ENCODE peak calls at places on chromosome 19, in seven cellular contexts. V is neural crest cell, G is ascending aorta, I is BJ, P is GM13977, N is coronary artery, H is lower leg skin. L is an unnamed sample.

GRCh38 chr19:38617764-38618589 is at the start of gene MAP4K1:
- DNase-seq in V (no peak), G (no peak), P (peak), H (no peak), I (no peak), N (no peak), L (no peak)

GRCh38 chr19:4032436-4032835 is 24.9 kb downstream of the PIAS4 start:
- DNase-seq in N (no peak), H (no peak), G (no peak), I (no peak), V (no peak), P (no peak), L (no peak)

GRCh38 chr19:17337675-17338439 is 504 bp downstream of the GTPBP3 start:
- DNase-seq in G (no peak), H (no peak), V (no peak), P (peak), I (no peak), N (no peak), L (no peak)

GRCh38 chr19:49875801-49876421 is 1.2 kb downstream of the AKT1S1 start:
- DNase-seq in P (no peak), H (peak), N (no peak), G (no peak), V (peak), I (no peak), L (no peak)

GRCh38 chr19:33437351-33438015 is 64.0 kb downstream of the CEBPG start:
- DNase-seq in N (no peak), G (no peak), V (no peak), I (no peak), H (no peak), P (no peak), L (no peak)

GRCh38 chr19:27746691-27747380 is 1466.1 kb downstream of the UQCRFS1 start:
- DNase-seq in G (no peak), H (peak), I (no peak), N (peak), V (peak), P (no peak), L (peak)

GRCh38 chr19:2805991-2806649 is 13.5 kb upstream of the ZNF554 start:
- DNase-seq in H (no peak), V (no peak), G (no peak), N (no peak), P (no peak), I (no peak), L (peak)

GRCh38 chr19:9009935-9010651 is at the start of gene MUC16:
- DNase-seq in H (no peak), G (no peak), N (no peak), I (no peak), V (no peak), P (no peak), L (no peak)

DNA sequence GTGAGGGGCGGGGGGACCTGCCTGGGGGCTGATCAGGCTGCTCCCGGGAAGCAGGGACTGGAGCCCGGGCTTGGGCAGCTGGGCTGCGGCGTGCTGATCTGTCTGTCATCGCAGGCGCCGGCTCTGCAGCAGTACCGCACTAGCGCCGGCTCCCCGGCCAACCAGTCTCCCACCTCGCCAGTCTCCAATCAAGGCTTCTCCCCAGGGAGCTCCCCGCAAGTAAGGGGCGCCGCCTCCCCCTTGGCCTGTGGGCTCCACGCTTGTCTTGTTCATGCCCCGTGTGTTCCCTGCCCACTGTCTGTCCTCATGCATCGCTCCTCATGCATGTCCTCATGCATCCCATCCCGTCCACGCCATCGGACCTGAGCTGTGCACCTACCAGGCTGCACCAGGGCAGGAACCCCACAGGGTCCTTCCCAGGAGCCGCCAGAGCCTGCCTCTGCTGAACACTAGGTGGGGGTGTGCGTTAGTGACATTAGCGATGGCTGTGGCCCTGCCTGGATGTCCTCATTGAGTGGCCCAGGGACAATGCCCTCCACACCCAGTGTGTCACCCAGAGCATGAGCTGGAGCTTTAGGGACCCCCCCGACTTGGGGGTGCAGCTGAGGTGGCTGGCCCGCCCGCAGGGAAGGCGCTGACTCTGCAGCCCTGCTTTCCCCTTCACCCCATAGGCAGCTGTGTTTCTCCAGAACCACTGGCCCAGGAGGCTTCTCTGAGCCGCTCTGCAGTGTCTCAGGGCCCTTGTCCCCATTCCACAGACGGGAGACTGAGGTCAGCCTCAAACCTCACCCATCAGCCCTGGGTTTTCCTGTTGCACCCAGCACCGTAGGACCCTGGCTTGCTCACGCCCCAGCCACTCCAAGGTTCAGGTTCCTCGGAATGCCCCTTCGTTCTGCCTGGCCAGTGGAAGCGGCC is 19.5 kb downstream of the COMP start:
- DNase-seq in N (no peak), P (no peak), H (no peak), G (no peak), I (no peak), V (no peak), L (no peak)
- TF ChIP-seq CTCF in N (no peak), P (peak), H (no peak), G (no peak), I (peak), V (peak), L (no peak)

DNA sequence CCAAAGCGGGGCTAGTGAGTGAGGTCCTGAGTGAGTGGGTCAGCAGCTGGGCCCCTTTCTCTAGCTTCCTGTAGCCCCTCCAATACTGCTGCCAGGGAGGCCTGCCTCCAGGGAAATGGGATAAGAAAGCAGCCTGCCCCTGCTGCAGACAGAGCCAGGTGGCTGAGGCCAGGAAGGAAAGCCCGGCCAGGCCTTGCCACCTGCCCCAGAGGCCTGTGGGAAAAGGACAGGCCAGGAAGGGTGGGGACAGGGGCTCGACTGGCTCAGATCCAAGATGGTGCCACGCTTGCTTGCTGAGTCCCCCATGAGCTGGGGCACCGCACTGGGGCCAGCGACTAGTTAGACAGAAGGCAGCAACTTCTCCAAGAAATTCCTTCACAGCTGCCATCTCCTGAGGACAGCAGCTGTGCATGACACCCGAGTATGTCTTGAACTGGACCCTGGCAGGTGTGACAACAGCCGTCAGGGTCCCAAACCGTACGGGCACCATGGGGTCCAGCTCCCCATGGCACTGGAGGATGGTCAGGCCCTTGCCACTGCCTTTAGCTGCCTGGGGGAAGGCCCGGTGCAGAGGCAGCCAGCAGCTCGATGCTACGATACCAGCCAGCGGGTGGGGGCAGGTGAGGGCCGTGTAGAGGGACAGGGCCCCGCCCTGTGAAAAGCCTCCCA is 5.0 kb upstream of the PRR36 start:
- DNase-seq in G (no peak), V (no peak), H (no peak), N (no peak), I (no peak), P (no peak), L (no peak)
- TF ChIP-seq CTCF in G (no peak), V (no peak), H (no peak), N (no peak), I (no peak), P (no peak), L (no peak)

DNA sequence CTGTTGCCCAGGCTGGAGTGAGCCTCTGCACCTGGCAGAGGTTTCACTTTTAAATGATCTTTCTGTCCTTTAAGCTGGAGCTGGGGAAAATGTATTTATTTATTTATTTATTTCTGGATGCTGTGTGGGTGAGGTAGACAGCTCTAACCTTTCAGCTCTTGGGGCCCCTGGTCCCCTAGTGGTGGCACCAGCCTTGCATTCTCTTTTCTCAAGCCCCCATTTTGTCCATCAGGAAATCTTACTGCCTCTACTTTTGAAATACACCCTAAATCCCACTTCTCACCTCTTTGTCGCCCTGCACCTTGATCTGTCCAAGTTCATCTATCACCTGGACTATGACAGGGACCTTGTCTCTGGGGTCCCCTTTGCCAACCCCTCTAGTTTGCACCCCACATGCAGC is 2.1 kb upstream of the B9D2 start:
- DNase-seq in H (no peak), V (no peak), P (peak), I (no peak), G (no peak), N (no peak), L (no peak)
- TF ChIP-seq CTCF in H (no peak), V (peak), P (peak), I (no peak), G (no peak), N (no peak), L (no peak)

DNA sequence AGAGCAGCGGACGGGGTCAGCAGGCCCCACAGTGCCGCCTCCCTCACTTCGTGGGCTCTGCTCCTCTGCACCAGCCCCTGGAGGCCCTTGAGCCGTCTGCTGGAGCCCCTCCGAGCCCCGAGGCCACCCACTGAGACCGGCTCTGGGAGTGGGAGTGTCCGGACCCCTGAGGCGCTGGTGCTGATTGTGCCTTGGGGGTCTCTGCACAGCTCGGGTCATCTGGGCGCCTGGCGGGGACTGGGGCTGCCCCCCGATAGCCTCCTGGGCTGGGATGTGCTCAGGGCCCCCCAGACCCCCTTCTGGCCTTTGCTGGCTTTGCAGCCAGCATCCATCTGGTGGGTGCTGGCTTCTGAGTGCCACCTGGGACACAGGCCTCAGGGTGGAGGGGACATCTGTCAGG is 15.4 kb downstream of the CBARP start:
- DNase-seq in P (no peak), I (no peak), H (no peak), G (no peak), V (no peak), N (no peak), L (no peak)
- TF ChIP-seq CTCF in P (no peak), I (no peak), H (no peak), G (no peak), V (no peak), N (no peak), L (no peak)

GRCh38 chr19:46052896-46053295 is 12.1 kb upstream of the IGFL4 start:
- DNase-seq in V (no peak), N (no peak), I (no peak), G (no peak), H (no peak), P (no peak), L (no peak)

GRCh38 chr19:46049597-46049996 is 8.8 kb upstream of the IGFL4 start:
- DNase-seq in H (no peak), V (no peak), P (no peak), N (no peak), I (no peak), G (no peak), L (no peak)
- TF ChIP-seq CTCF in H (no peak), V (peak), P (peak), N (no peak), I (no peak), G (no peak), L (no peak)

GRCh38 chr19:18401580-18402112 is 4.2 kb upstream of the LRRC25 start:
- DNase-seq in H (peak), I (no peak), P (no peak), G (no peak), N (peak), V (no peak), L (no peak)

GRCh38 chr19:18397242-18398202 is at the start of gene LRRC25:
- DNase-seq in V (no peak), H (no peak), G (no peak), P (peak), I (no peak), N (peak), L (no peak)

GRCh38 chr19:18396471-18397241 is 766 bp downstream of the LRRC25 start:
- DNase-seq in H (no peak), I (no peak), V (no peak), G (no peak), P (no peak), N (no peak), L (no peak)

GRCh38 chr19:18393836-18394235 is 3.6 kb downstream of the LRRC25 start:
- DNase-seq in H (no peak), G (no peak), P (no peak), V (no peak), I (no peak), N (peak), L (no peak)

GRCh38 chr19:18399008-18399407 is 1.6 kb upstream of the LRRC25 start:
- DNase-seq in V (no peak), H (no peak), I (no peak), G (no peak), N (no peak), P (no peak), L (no peak)
- TF ChIP-seq CTCF in V (no peak), H (no peak), I (no peak), G (no peak), N (no peak), P (no peak), L (no peak)

GRCh38 chr19:10220695-10221094 is 10.4 kb downstream of the S1PR2 start:
- DNase-seq in P (no peak), V (no peak), I (no peak), H (no peak), G (no peak), N (no peak), L (no peak)
- TF ChIP-seq CTCF in P (no peak), V (no peak), I (no peak), H (no peak), G (no peak), N (no peak), L (no peak)